ENCODE peak calls at places on chromosomes 5 and 9, in four cellular contexts. I is GM10248, S is heart right ventricle, Q is mesothelial cell of epicardium. W is an unnamed sample.

GRCh38 chr5:135741040-135741439 is 93.4 kb upstream of the SLC25A48 start:
- DNase-seq in I (no peak), S (no peak), Q (no peak), W (no peak)

GRCh38 chr5:127950707-127951356 is 132.7 kb upstream of the SLC12A2 start:
- DNase-seq in I (no peak), S (no peak), Q (no peak), W (no peak)

GRCh38 chr9:98657897-98658296 is 50.8 kb downstream of the GABBR2 start:
- DNase-seq in Q (no peak), S (no peak), I (no peak), W (no peak)

GRCh38 chr9:92728831-92729734 is 35.5 kb downstream of the BICD2 start:
- DNase-seq in S (no peak), Q (no peak), I (peak), W (no peak)

GRCh38 chr9:87193925-87194380 is 246.6 kb upstream of the GAS1 start:
- DNase-seq in S (no peak), Q (no peak), I (no peak), W (no peak)

GRCh38 chr5:133289686-133290367 is 238.0 kb downstream of the HSPA4 start:
- DNase-seq in S (no peak), I (no peak), Q (no peak), W (no peak)

GRCh38 chr5:119873611-119874010 is 244.3 kb downstream of the FAM170A start:
- DNase-seq in I (no peak), Q (no peak), S (no peak), W (no peak)

GRCh38 chr5:168798065-168799023 is 219.2 kb upstream of the PANK3 start:
- DNase-seq in S (no peak), Q (no peak), I (no peak), W (no peak)

GRCh38 chr9:84293001-84293798 is 47.4 kb downstream of the SLC28A3 start:
- DNase-seq in S (no peak), I (peak), Q (no peak), W (no peak)

GRCh38 chr5:103690676-103691075 is 128.1 kb upstream of the NUDT12 start:
- DNase-seq in S (no peak), Q (no peak), I (no peak), W (no peak)

GRCh38 chr9:131669234-131670172 is 70.4 kb downstream of the RAPGEF1 start:
- DNase-seq in I (no peak), S (no peak), Q (no peak), W (no peak)

GRCh38 chr9:107712390-107712789 is 222.8 kb upstream of the KLF4 start:
- DNase-seq in S (no peak), I (no peak), Q (no peak), W (no peak)

GRCh38 chr9:33728613-33729012 is 66.7 kb upstream of the PRSS3 start:
- DNase-seq in Q (no peak), I (no peak), S (no peak), W (no peak)

GRCh38 chr5:5751987-5752386 is 329.5 kb downstream of the ICE1 start:
- DNase-seq in Q (no peak), S (no peak), I (no peak), W (no peak)

GRCh38 chr5:123485275-123485674 is 26.7 kb upstream of the CSNK1G3 start:
- DNase-seq in I (no peak), Q (no peak), S (no peak), W (no peak)

GRCh38 chr9:33157960-33158359 is 9.2 kb downstream of the B4GALT1 start:
- DNase-seq in S (no peak), Q (no peak), I (no peak), W (no peak)

GRCh38 chr5:132044207-132044606 is 16.2 kb upstream of the IL3 start:
- DNase-seq in I (no peak), S (no peak), Q (no peak), W (no peak)

GRCh38 chr5:20601678-20602100 is 613.7 kb upstream of the CDH18 start:
- DNase-seq in Q (no peak), S (no peak), I (no peak), W (no peak)

GRCh38 chr5:117455236-117456233 is 880.9 kb upstream of the SEMA6A start:
- DNase-seq in Q (no peak), I (no peak), S (no peak), W (peak)
- TF ChIP-seq CTCF in Q (no peak), I (no peak), S (no peak), W (peak)

GRCh38 chr5:170238456-170238855 is 5.7 kb downstream of the C5orf58 start:
- DNase-seq in I (no peak), S (no peak), Q (no peak), W (no peak)

GRCh38 chr5:170232786-170233185 is at the start of gene C5orf58:
- DNase-seq in Q (no peak), I (no peak), S (no peak), W (peak)

GRCh38 chr5:170233358-170233892 is 640 bp downstream of the C5orf58 start:
- DNase-seq in I (no peak), Q (no peak), S (no peak), W (no peak)

GRCh38 chr5:170235881-170236864 is 3.4 kb downstream of the C5orf58 start:
- DNase-seq in S (no peak), Q (no peak), I (no peak), W (no peak)
- TF ChIP-seq CTCF in S (no peak), Q (no peak), I (no peak), W (no peak)

GRCh38 chr9:96025995-96026572 is 150.6 kb downstream of the ERCC6L2 start:
- DNase-seq in Q (no peak), S (no peak), I (peak), W (no peak)
- TF ChIP-seq CTCF in Q (no peak), S (peak), I (peak), W (peak)

GRCh38 chr9:136438548-136438908 is 1.1 kb downstream of the INPP5E start:
- DNase-seq in Q (no peak), I (no peak), S (no peak), W (no peak)
- TF ChIP-seq CTCF in Q (no peak), I (no peak), S (no peak), W (peak)

GRCh38 chr5:68099327-68099726 is 116.2 kb upstream of the PIK3R1 start:
- DNase-seq in I (no peak), S (no peak), Q (no peak), W (no peak)
- TF ChIP-seq CTCF in I (no peak), S (no peak), Q (no peak), W (no peak)

DNA sequence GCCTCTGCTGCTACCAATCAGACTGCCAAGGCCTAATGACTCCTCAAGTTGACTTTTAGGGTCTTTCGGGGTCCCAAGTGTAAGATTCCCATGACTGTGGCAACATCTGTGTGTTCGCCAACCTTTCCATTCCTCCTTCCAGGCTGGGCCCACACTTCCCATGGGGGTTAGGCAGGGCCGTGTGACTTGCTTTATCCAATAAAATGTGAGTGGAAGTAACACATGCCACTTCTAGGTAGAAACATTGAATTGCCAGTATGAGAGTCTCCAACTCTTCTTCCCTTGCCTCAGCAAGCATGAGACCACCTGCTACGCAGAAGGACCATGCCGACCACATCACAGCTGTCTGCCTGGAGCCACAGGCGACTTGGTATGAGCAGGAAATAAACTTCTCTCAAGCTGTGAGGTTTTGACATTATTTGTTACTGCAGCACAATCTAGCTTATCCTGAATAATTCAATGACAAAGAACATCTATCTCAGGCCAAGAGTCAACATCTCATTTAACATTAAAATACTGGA is 190.5 kb upstream of the IER5L start:
- DNase-seq in S (no peak), I (no peak), Q (no peak), W (peak)
- TF ChIP-seq CTCF in S (no peak), I (no peak), Q (no peak), W (no peak)